ENCODE peak calls at places on chromosomes 11 and 22, in five cellular contexts. L, C, U, N and W are unnamed samples.

GRCh38 chr11:113474362-113475159 is 637 bp downstream of the DRD2 start:
- DNase-seq in C (peak), L (peak), U (peak), N (peak), W (peak)

GRCh38 chr11:96204721-96205459 is 138.1 kb downstream of the MAML2 start:
- DNase-seq in U (no peak), N (no peak), L (no peak), C (no peak), W (no peak)

GRCh38 chr11:5605849-5606248 is 9.4 kb downstream of the TRIM6 start:
- DNase-seq in N (no peak), U (no peak), L (peak), C (peak), W (peak)

GRCh38 chr11:63839508-63840355 is 822 bp downstream of the MARK2 start:
- DNase-seq in N (peak), L (no peak), U (no peak), C (peak), W (no peak)

GRCh38 chr11:120501976-120502755 is 9.4 kb upstream of the GRIK4 start:
- DNase-seq in C (no peak), N (no peak), U (no peak), L (no peak), W (no peak)

GRCh38 chr11:119062779-119063178 is 4.8 kb upstream of the VPS11 start:
- DNase-seq in U (no peak), C (peak), L (peak), N (no peak), W (peak)

GRCh38 chr11:128417607-128418324 is 169.6 kb downstream of the ETS1 start:
- DNase-seq in L (peak), C (peak), U (no peak), N (no peak), W (peak)

GRCh38 chr11:40293655-40294342 is 1165.7 kb downstream of the LRRC4C start:
- DNase-seq in L (peak), N (peak), U (no peak), C (peak), W (peak)

GRCh38 chr11:106888386-106888785 is 129.9 kb downstream of the GUCY1A2 start:
- DNase-seq in N (no peak), U (no peak), L (no peak), C (no peak), W (no peak)

GRCh38 chr22:43798492-43798891 is 13.6 kb downstream of the EFCAB6 start:
- DNase-seq in C (no peak), N (no peak), L (peak), U (no peak), W (no peak)

GRCh38 chr22:42966389-42966998 is 48.5 kb downstream of the PACSIN2 start:
- DNase-seq in C (no peak), U (no peak), L (no peak), N (no peak), W (no peak)

GRCh38 chr22:31102441-31103081 is 4.8 kb downstream of the SELENOM start:
- DNase-seq in U (peak), C (peak), N (peak), L (peak), W (peak)

GRCh38 chr22:46373838-46374662 is 38.5 kb downstream of the TRMU start:
- DNase-seq in U (no peak), L (no peak), C (no peak), N (peak), W (no peak)

GRCh38 chr11:83069441-83070043 is 2.2 kb downstream of the RAB30 start:
- DNase-seq in N (no peak), L (no peak), U (no peak), C (no peak), W (no peak)

GRCh38 chr11:74269161-74269809 is 42.2 kb downstream of the P4HA3 start:
- DNase-seq in L (peak), C (no peak), N (no peak), U (no peak), W (peak)

GRCh38 chr11:43985386-43985752 is 42.9 kb downstream of the C11orf96 start:
- DNase-seq in N (no peak), U (no peak), L (no peak), C (no peak), W (no peak)

GRCh38 chr22:21044931-21045584 is 688 bp upstream of the LRRC74B start:
- DNase-seq in N (no peak), U (no peak), L (peak), C (peak), W (no peak)

GRCh38 chr11:79902493-79902892 is 461.7 kb upstream of the TENM4 start:
- DNase-seq in L (peak), N (no peak), C (peak), U (no peak), W (peak)

GRCh38 chr22:42164901-42165300 is 34.3 kb upstream of the CYP2D6 start:
- DNase-seq in U (no peak), N (peak), L (no peak), C (no peak), W (no peak)

GRCh38 chr11:122232985-122233384 is 117.0 kb upstream of the BLID start:
- DNase-seq in C (peak), U (no peak), L (no peak), N (no peak), W (no peak)

GRCh38 chr11:122230387-122230760 is 114.4 kb upstream of the BLID start:
- DNase-seq in N (no peak), C (no peak), U (no peak), L (peak), W (no peak)

GRCh38 chr11:122240621-122241020 is 124.6 kb upstream of the BLID start:
- DNase-seq in C (no peak), N (no peak), L (no peak), U (no peak), W (no peak)

GRCh38 chr11:122234257-122234656 is 118.2 kb upstream of the BLID start:
- DNase-seq in N (no peak), C (no peak), L (no peak), U (no peak), W (no peak)

GRCh38 chr11:122235615-122236014 is 119.6 kb upstream of the BLID start:
- DNase-seq in C (peak), N (no peak), L (peak), U (no peak), W (peak)
- H3K4me3 ChIP-seq in C (no peak), N (no peak), L (no peak), U (no peak), W (no peak)

GRCh38 chr11:68459886-68460740 is 439 bp upstream of the PPP6R3 start:
- DNase-seq in N (peak), U (peak), L (peak), C (peak), W (peak)
- H3K4me3 ChIP-seq in N (peak), U (peak), L (peak), C (peak), W (peak)

DNA sequence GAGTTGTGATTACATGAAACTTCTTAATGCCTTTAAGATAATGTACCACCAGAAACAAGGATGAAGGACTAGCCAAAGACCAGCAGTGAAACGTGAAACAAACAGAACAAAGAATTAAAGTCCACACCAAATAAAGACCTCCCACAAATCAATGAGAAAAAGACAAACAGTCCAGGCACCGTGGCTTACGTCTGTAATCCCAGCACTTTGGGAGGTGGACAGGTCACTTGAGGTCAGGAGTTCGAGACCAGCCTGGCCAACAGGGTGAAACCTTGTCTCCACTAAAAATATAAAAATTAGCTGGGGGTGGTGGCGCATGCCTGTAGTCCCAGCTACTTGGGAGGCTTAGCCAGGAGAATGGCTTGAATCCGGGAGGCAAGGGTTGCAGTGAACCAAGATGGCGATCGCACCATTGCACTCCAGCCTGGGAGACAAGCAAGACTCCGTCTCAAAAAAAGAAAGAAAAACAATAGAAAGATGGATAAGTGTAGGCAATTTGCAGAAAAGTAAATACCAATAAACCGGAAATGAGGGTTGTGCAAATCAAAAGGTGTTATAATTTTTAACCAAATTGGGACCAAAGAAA is 167.8 kb upstream of the GRK3 start:
- DNase-seq in C (no peak), N (no peak), U (no peak), L (no peak), W (no peak)
- H3K4me3 ChIP-seq in C (no peak), N (no peak), U (no peak), L (no peak), W (no peak)

GRCh38 chr11:1864831-1865665 is 12.2 kb downstream of the LSP1 start:
- DNase-seq in L (no peak), N (peak), C (no peak), U (no peak), W (no peak)
- H3K4me3 ChIP-seq in L (no peak), N (no peak), C (no peak), U (peak), W (no peak)

GRCh38 chr11:45147871-45148270 is 1.4 kb downstream of the PRDM11 start:
- DNase-seq in N (no peak), C (no peak), L (no peak), U (no peak), W (no peak)
- H3K4me3 ChIP-seq in N (no peak), C (peak), L (peak), U (peak), W (peak)

DNA sequence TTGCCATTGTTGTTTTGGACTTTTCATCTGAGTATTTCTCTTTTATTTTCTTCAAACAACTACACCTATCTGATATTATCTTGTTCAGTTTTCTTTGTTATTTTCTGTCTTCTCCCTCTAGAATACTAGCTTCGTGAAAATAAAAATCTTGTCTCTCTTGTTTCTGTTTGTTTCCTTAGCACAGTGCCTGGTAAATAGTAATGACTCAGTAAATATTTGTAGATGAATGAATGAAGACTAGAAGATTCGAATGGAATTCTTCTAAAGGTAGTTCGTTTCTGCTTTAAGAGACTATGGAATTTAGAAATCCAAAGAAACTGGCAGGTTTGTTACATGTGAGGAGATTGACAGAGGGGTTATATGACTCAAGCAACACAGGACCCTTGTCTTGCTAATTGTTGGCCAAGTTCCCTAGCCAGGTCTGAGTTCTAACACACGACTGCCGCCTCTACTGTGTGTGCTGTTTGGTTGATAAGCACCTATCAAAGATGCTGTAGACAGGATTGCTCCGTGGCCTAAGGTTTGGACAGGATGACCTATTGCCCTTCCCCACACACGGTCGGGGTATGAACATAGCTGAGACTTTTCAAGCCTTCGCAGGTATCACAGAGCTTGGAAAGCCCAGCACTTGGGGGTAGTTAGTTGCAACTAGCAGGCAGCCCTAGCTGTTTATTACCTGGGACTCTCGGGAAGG is 831 bp upstream of the TMEM135 start:
- DNase-seq in U (no peak), L (no peak), N (no peak), C (peak), W (peak)
- H3K4me3 ChIP-seq in U (peak), L (peak), N (peak), C (peak), W (peak)

GRCh38 chr22:39935622-39936021 is 24.6 kb upstream of the TMA7B start:
- DNase-seq in L (no peak), N (no peak), U (no peak), C (no peak), W (no peak)
- H3K4me3 ChIP-seq in L (no peak), N (no peak), U (no peak), C (no peak), W (no peak)

DNA sequence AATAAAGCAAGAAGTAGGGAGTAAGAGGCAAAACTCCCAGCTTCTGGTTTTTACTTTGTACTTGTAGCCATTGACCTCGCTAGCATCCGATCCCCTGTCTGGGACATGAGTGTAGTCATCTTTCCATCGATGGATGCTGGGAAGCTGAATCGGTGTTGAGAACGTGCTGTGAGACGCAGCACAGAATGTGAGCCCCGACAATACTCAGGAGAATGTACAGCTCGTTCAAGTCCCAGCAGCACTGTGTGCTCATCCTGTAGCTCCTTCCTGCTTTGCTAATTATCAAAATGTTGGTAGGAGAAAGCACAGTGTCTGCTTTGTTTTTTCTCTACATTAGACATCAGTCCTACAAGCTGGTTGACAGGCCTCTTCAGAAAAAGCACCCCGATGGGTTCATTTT is 56.6 kb downstream of the JAM3 start:
- DNase-seq in U (no peak), C (no peak), L (peak), N (no peak), W (no peak)
- H3K4me3 ChIP-seq in U (peak), C (no peak), L (peak), N (no peak), W (no peak)

DNA sequence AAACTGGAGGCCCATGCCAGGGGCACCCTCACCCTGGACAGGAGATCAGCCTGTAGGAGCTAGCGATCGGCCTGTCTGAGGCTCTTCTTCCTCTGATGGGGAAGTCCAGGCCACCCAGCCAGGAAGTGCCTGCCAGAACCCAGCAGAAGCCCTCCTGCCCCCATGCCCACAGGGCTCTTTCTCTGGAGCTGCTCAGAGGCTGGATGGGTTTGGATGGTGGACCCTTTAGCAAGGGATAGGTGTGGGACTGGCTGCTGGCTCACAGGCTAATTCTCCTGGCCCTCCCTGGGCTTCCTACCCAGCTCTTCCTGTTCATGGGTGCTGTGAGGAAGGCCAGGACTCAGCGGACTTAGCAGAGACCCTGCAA is 7.7 kb downstream of the FXYD2 start:
- DNase-seq in U (no peak), N (no peak), C (no peak), L (no peak), W (no peak)
- H3K4me3 ChIP-seq in U (peak), N (no peak), C (no peak), L (no peak), W (no peak)

DNA sequence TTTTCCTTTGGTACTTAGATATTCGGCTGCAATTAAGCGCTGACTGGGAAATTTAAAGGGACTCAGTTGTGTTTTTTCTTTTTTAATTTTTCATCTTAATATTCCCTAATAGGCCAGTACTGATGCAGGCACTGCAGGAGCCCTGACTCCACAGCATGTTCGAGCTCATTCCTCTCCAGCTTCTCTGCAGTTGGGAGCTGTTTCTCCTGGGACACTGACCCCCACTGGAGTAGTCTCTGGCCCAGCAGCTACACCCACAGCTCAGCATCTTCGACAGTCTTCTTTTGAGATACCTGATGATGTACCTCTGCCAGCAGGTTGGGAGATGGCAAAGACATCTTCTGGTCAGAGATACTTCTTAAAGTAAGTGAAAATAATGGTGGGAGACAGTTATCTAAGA is 3.8 kb downstream of the YAP1 start:
- DNase-seq in N (no peak), U (no peak), L (peak), C (no peak), W (no peak)
- H3K4me3 ChIP-seq in N (no peak), U (peak), L (peak), C (no peak), W (no peak)